ENCODE peak calls at places on chromosomes 11 and 22, in five cellular contexts. One of them, this sample, is unnamed.

GRCh38 chr11:25943031-25943430 is 388.9 kb upstream of the ANO3 start:
- DNase-seq in tibial artery: no peak
- DNase-seq in pancreas: no peak
- DNase-seq in small intestine: no peak
- DNase-seq in ovary: no peak
- DNase-seq in this sample: no peak

GRCh38 chr11:78156081-78156844 is 16.8 kb upstream of the ALG8 start:
- DNase-seq in tibial artery: no peak
- DNase-seq in small intestine: no peak
- DNase-seq in ovary: no peak
- DNase-seq in pancreas: no peak
- DNase-seq in this sample: peak; percentile 83

GRCh38 chr11:65394125-65394536 is 7.7 kb downstream of the FRMD8 start:
- DNase-seq in tibial artery: no peak
- DNase-seq in pancreas: no peak
- DNase-seq in small intestine: no peak
- DNase-seq in ovary: no peak
- DNase-seq in this sample: no peak

GRCh38 chr22:25940479-25940878 is 198.5 kb downstream of the MYO18B start:
- DNase-seq in small intestine: no peak
- DNase-seq in pancreas: no peak
- DNase-seq in ovary: no peak
- DNase-seq in tibial artery: no peak
- DNase-seq in this sample: no peak

GRCh38 chr11:66969584-66970205 is 5.4 kb upstream of the C11orf86 start:
- DNase-seq in tibial artery: no peak
- DNase-seq in ovary: no peak
- DNase-seq in small intestine: no peak
- DNase-seq in pancreas: no peak
- DNase-seq in this sample: no peak

GRCh38 chr11:72924568-72925190 is 110.5 kb downstream of the ATG16L2 start:
- DNase-seq in tibial artery: no peak
- DNase-seq in small intestine: peak; percentile 17
- DNase-seq in pancreas: no peak
- DNase-seq in ovary: no peak
- DNase-seq in this sample: no peak

GRCh38 chr22:29310863-29311339 is 4.5 kb downstream of the GAS2L1 start:
- DNase-seq in tibial artery: peak; percentile 98
- DNase-seq in ovary: peak; percentile 98
- DNase-seq in pancreas: peak; percentile 97
- DNase-seq in small intestine: peak; percentile 76
- DNase-seq in this sample: peak; percentile 36

GRCh38 chr11:8381871-8382396 is 118.3 kb upstream of the LMO1 start:
- DNase-seq in tibial artery: no peak
- DNase-seq in ovary: no peak
- DNase-seq in pancreas: no peak
- DNase-seq in small intestine: no peak
- DNase-seq in this sample: no peak

GRCh38 chr11:77175021-77175842 is 47.2 kb downstream of the MYO7A start:
- DNase-seq in tibial artery: peak; percentile 54
- DNase-seq in ovary: no peak
- DNase-seq in pancreas: no peak
- DNase-seq in small intestine: no peak
- DNase-seq in this sample: no peak

GRCh38 chr11:68643576-68643975 is 40.8 kb upstream of the GAL start:
- DNase-seq in tibial artery: no peak
- DNase-seq in small intestine: no peak
- DNase-seq in pancreas: no peak
- DNase-seq in ovary: no peak
- DNase-seq in this sample: no peak

GRCh38 chr22:45878901-45879551 is 97.9 kb downstream of the WNT7B start:
- DNase-seq in tibial artery: peak; percentile 16
- DNase-seq in small intestine: no peak
- DNase-seq in pancreas: no peak
- DNase-seq in ovary: no peak
- DNase-seq in this sample: no peak

GRCh38 chr11:11032072-11032471 is 174.2 kb upstream of the ZBED5 start:
- DNase-seq in small intestine: no peak
- DNase-seq in pancreas: no peak
- DNase-seq in ovary: no peak
- DNase-seq in tibial artery: no peak
- DNase-seq in this sample: no peak

GRCh38 chr22:45742866-45743450 is 71.3 kb downstream of the ATXN10 start:
- DNase-seq in ovary: no peak
- DNase-seq in pancreas: no peak
- DNase-seq in small intestine: peak; percentile 32
- DNase-seq in tibial artery: peak; percentile 31
- DNase-seq in this sample: peak; percentile 75

GRCh38 chr11:115676768-115677167 is 172.6 kb upstream of the CADM1 start:
- DNase-seq in small intestine: no peak
- DNase-seq in tibial artery: no peak
- DNase-seq in ovary: no peak
- DNase-seq in pancreas: no peak
- DNase-seq in this sample: no peak

GRCh38 chr11:120612363-120613263 is 101.1 kb downstream of the GRIK4 start:
- DNase-seq in pancreas: no peak
- DNase-seq in ovary: no peak
- DNase-seq in small intestine: peak; percentile 87
- DNase-seq in tibial artery: no peak
- DNase-seq in this sample: no peak

GRCh38 chr22:39457047-39457545 is 284 bp downstream of the MGAT3 start:
- DNase-seq in pancreas: no peak
- DNase-seq in small intestine: no peak
- DNase-seq in ovary: no peak
- DNase-seq in tibial artery: no peak
- DNase-seq in this sample: no peak

GRCh38 chr11:57288771-57289579 is 35.8 kb downstream of the TNKS1BP1 start:
- DNase-seq in ovary: no peak
- DNase-seq in tibial artery: no peak
- DNase-seq in pancreas: no peak
- DNase-seq in small intestine: peak; percentile 62
- DNase-seq in this sample: no peak

GRCh38 chr11:41579546-41579945 is 120.1 kb upstream of the LRRC4C start:
- DNase-seq in tibial artery: no peak
- DNase-seq in pancreas: no peak
- DNase-seq in ovary: no peak
- DNase-seq in small intestine: no peak
- DNase-seq in this sample: no peak

GRCh38 chr11:43944761-43945311 is 2.4 kb downstream of the C11orf96 start:
- DNase-seq in small intestine: peak; percentile 29
- DNase-seq in pancreas: peak; percentile 72
- DNase-seq in tibial artery: peak; percentile 80
- DNase-seq in ovary: peak; percentile 91
- DNase-seq in this sample: no peak

GRCh38 chr22:50293441-50294318 is 13.8 kb downstream of the PLXNB2 start:
- DNase-seq in ovary: peak; percentile 85
- DNase-seq in tibial artery: no peak
- DNase-seq in small intestine: peak; percentile 94
- DNase-seq in pancreas: peak; percentile 71
- DNase-seq in this sample: peak; percentile 39

GRCh38 chr11:116813781-116814471 is 9.2 kb downstream of the APOA4 start:
- DNase-seq in small intestine: peak; percentile 92
- DNase-seq in ovary: no peak
- DNase-seq in pancreas: no peak
- DNase-seq in tibial artery: no peak
- DNase-seq in this sample: no peak

GRCh38 chr11:34558673-34559072 is 45.1 kb upstream of the ELF5 start:
- DNase-seq in ovary: no peak
- DNase-seq in tibial artery: no peak
- DNase-seq in small intestine: no peak
- DNase-seq in pancreas: no peak
- DNase-seq in this sample: no peak

GRCh38 chr22:19429950-19430889 is 1.3 kb downstream of the HIRA start:
- DNase-seq in small intestine: peak; percentile 54
- DNase-seq in ovary: no peak
- DNase-seq in pancreas: peak; percentile 25
- DNase-seq in tibial artery: no peak
- DNase-seq in this sample: no peak

GRCh38 chr11:115709297-115709696 is 205.1 kb upstream of the CADM1 start:
- DNase-seq in ovary: no peak
- DNase-seq in pancreas: no peak
- DNase-seq in small intestine: no peak
- DNase-seq in tibial artery: no peak
- DNase-seq in this sample: no peak

GRCh38 chr22:44880588-44881245 is 128.3 kb downstream of the ARHGAP8 start:
- DNase-seq in small intestine: no peak
- DNase-seq in ovary: peak; percentile 15
- DNase-seq in pancreas: no peak
- DNase-seq in tibial artery: no peak
- DNase-seq in this sample: no peak

GRCh38 chr11:33490842-33491370 is 209.7 kb downstream of the C11orf91 start:
- DNase-seq in tibial artery: no peak
- DNase-seq in ovary: no peak
- DNase-seq in small intestine: no peak
- DNase-seq in pancreas: no peak
- DNase-seq in this sample: no peak

GRCh38 chr22:23837911-23838685 is 708 bp downstream of the DERL3 start:
- DNase-seq in tibial artery: no peak
- DNase-seq in pancreas: peak; percentile 43
- DNase-seq in small intestine: no peak
- DNase-seq in ovary: peak; percentile 57
- DNase-seq in this sample: no peak

GRCh38 chr11:118679483-118679882 is at the start of gene TREH:
- DNase-seq in tibial artery: peak; percentile 11
- DNase-seq in ovary: no peak
- DNase-seq in pancreas: peak; percentile 87
- DNase-seq in small intestine: peak; percentile 99
- DNase-seq in this sample: no peak

GRCh38 chr11:76561245-76561644 is 109.3 kb downstream of the LRRC32 start:
- DNase-seq in tibial artery: no peak
- DNase-seq in ovary: no peak
- DNase-seq in small intestine: no peak
- DNase-seq in pancreas: no peak
- DNase-seq in this sample: no peak

GRCh38 chr11:704799-705645 is 1.0 kb upstream of the EPS8L2 start:
- DNase-seq in ovary: peak; percentile 51
- DNase-seq in tibial artery: no peak
- DNase-seq in pancreas: peak; percentile 91
- DNase-seq in small intestine: peak; percentile 87
- DNase-seq in this sample: peak; percentile 89
- H3K4me3 ChIP-seq in ovary: peak overlapping the region; percentile 70
- H3K4me3 ChIP-seq in tibial artery: peak overlapping the region; percentile 59
- H3K4me3 ChIP-seq in pancreas: peak overlapping the region; percentile 85
- H3K4me3 ChIP-seq in small intestine: peak overlapping the region; percentile 69
- H3K4me3 ChIP-seq in this sample: peak overlapping the region; percentile 61

GRCh38 chr22:33848251-33848650 is 72.0 kb downstream of the LARGE1 start:
- DNase-seq in pancreas: no peak
- DNase-seq in tibial artery: no peak
- DNase-seq in ovary: no peak
- DNase-seq in small intestine: no peak
- DNase-seq in this sample: no peak
- H3K4me3 ChIP-seq in pancreas: no peak overlapping the region
- H3K4me3 ChIP-seq in tibial artery: no peak overlapping the region
- H3K4me3 ChIP-seq in ovary: no peak overlapping the region
- H3K4me3 ChIP-seq in small intestine: no peak overlapping the region
- H3K4me3 ChIP-seq in this sample: no peak overlapping the region

GRCh38 chr22:33274214-33274828 is 216.1 kb upstream of the SYN3 start:
- DNase-seq in pancreas: no peak
- DNase-seq in ovary: no peak
- DNase-seq in tibial artery: peak; percentile 32
- DNase-seq in small intestine: peak; percentile 5
- DNase-seq in this sample: no peak

GRCh38 chr22:33272180-33272579 is 214.0 kb upstream of the SYN3 start:
- DNase-seq in tibial artery: no peak
- DNase-seq in pancreas: peak; percentile 17
- DNase-seq in ovary: no peak
- DNase-seq in small intestine: no peak
- DNase-seq in this sample: peak; percentile 56

GRCh38 chr22:33271390-33272161 is 213.4 kb upstream of the SYN3 start:
- DNase-seq in tibial artery: peak; percentile 72
- DNase-seq in ovary: peak; percentile 61
- DNase-seq in small intestine: no peak
- DNase-seq in pancreas: peak; percentile 88
- DNase-seq in this sample: peak; percentile 71

GRCh38 chr22:33274941-33275443 is 216.8 kb upstream of the SYN3 start:
- DNase-seq in pancreas: no peak
- DNase-seq in tibial artery: no peak
- DNase-seq in small intestine: no peak
- DNase-seq in ovary: no peak
- DNase-seq in this sample: no peak

DNA sequence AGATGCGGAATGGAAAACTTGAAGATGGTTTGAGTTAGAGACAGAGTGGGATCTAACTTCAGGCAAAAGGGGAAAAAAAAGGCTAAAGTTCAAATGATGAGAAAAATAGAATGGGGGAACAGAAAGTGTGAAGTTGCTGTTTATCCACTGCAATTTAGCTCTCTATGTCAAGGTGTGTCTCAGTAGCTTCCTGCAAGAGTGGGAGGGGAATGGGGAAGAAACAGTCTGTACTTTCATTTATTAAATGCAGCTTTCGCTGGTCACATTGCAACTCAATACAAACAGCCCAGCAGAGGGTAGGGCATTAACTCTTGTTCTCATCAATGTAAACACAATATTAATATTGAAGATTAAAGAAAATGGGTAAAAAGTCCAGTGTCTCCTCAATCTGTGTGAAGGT is 214.7 kb upstream of the SYN3 start:
- DNase-seq in pancreas: no peak
- DNase-seq in ovary: no peak
- DNase-seq in tibial artery: no peak
- DNase-seq in small intestine: no peak
- DNase-seq in this sample: no peak
- H3K4me3 ChIP-seq in pancreas: no peak overlapping the region
- H3K4me3 ChIP-seq in ovary: no peak overlapping the region
- H3K4me3 ChIP-seq in tibial artery: no peak overlapping the region
- H3K4me3 ChIP-seq in small intestine: no peak overlapping the region
- H3K4me3 ChIP-seq in this sample: no peak overlapping the region

GRCh38 chr11:15657264-15657663 is 542.5 kb downstream of the INSC start:
- DNase-seq in pancreas: no peak
- DNase-seq in small intestine: no peak
- DNase-seq in tibial artery: no peak
- DNase-seq in ovary: no peak
- DNase-seq in this sample: no peak
- H3K4me3 ChIP-seq in pancreas: no peak overlapping the region
- H3K4me3 ChIP-seq in small intestine: no peak overlapping the region
- H3K4me3 ChIP-seq in tibial artery: no peak overlapping the region
- H3K4me3 ChIP-seq in ovary: no peak overlapping the region
- H3K4me3 ChIP-seq in this sample: no peak overlapping the region

DNA sequence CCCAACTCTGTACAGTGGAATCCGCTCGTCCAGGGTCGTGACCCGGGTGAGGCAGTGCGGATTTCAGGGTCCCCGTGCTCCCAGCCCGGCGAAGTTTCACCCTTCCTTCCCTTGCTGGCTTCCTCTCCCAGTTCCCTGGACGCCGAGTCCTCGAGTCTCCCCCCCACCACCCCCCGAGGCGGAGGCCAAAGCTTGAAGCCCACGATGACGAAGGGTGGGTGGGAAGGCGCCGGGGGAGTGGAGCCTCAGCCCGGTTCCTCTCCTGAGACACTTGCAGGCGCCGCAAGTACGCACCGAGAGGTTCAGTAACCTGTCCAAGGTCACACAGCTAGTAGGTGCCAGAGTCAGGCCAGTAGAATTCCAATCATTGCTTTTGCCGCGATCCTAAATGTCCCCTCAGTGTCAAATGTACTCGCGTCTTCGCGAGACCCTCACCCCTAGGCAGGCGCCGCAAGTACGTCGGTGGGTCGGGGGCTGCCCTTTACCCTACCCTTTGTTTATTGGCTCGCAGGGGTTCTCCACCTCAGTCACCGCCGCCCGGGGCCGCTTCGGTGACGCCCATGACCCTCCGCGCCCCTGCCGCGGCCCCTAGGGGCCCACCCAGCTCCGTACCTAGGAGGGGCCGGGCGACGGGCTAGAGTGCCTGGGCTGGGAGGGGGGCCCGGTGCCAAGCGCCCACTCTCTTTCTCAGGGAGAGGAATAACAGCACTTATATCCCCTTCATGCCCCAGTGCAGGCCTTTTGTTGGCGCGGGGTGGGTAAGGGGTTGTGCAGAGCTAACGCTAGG is 5.7 kb upstream of the CHRM1 start:
- DNase-seq in tibial artery: no peak
- DNase-seq in small intestine: no peak
- DNase-seq in pancreas: no peak
- DNase-seq in ovary: no peak
- DNase-seq in this sample: no peak
- H3K4me3 ChIP-seq in tibial artery: peak overlapping the region; percentile 22
- H3K4me3 ChIP-seq in small intestine: no peak overlapping the region
- H3K4me3 ChIP-seq in pancreas: no peak overlapping the region
- H3K4me3 ChIP-seq in ovary: no peak overlapping the region
- H3K4me3 ChIP-seq in this sample: no peak overlapping the region

This sample was measured in LNCaP clone FGC.